ENCODE peak calls at places on chromosomes 16 and 17, in six cellular contexts. F is kidney tubule cell; D is anterior cingulate cortex; J is stimulated activated effector memory CD8-positive, alpha-beta T cell treated with anti-CD3 and anti-CD28 coated beads, Interleukin-12 subunit alpha, Interleukin-12 subunit beta, amount 100 ng/mL, for 72 hours; V is activated CD4-positive, alpha-beta T cell treated with anti-CD3 and anti-CD28 coated beads, Interleukin-2, amount 50 U/mL, for 24 hours; L is heart left ventricle. R is an unnamed sample.

GRCh38 chr17:19448341-19449268 is 37.6 kb downstream of the RNF112 start:
- DNase-seq in F (peak; percentile 58), D (no peak), J (no peak), V (no peak), L (no peak), R (peak; percentile 84)

GRCh38 chr16:11501583-11502138 is 85.1 kb downstream of the LITAF start:
- DNase-seq in F (no peak), D (no peak), J (no peak), V (no peak), L (no peak), R (no peak)

GRCh38 chr17:65163990-65164495 is 26.9 kb downstream of the RGS9 start:
- DNase-seq in F (peak; percentile 62), D (no peak), J (peak; percentile 59), V (peak; percentile 51), L (no peak), R (peak; percentile 61)

GRCh38 chr16:23294260-23294659 is 7.8 kb upstream of the SCNN1B start:
- DNase-seq in F (no peak), D (no peak), J (no peak), V (no peak), L (no peak), R (no peak)

GRCh38 chr16:75491876-75492275 is 3.4 kb downstream of the CHST6 start:
- DNase-seq in F (peak; percentile 52), D (peak; percentile 76), J (no peak), V (no peak), L (no peak), R (no peak)

GRCh38 chr17:74116087-74116717 is 87.3 kb upstream of the RPL38 start:
- DNase-seq in F (peak; percentile 79), D (no peak), J (no peak), V (no peak), L (no peak), R (no peak)

GRCh38 chr16:66600484-66600883 is 4.0 kb upstream of the CMTM3 start:
- DNase-seq in F (no peak), D (no peak), J (no peak), V (no peak), L (no peak), R (no peak)

GRCh38 chr16:65414284-65414984 is 292.6 kb upstream of the CDH11 start:
- DNase-seq in F (peak; percentile 57), D (no peak), J (no peak), V (no peak), L (no peak), R (peak; percentile 35)

GRCh38 chr17:29084476-29085148 is 41.7 kb downstream of the PIPOX start:
- DNase-seq in F (no peak), D (peak; percentile 24), J (no peak), V (no peak), L (no peak), R (no peak)

GRCh38 chr16:24980077-24980793 is 34.9 kb downstream of the ARHGAP17 start:
- DNase-seq in F (peak; percentile 90), D (no peak), J (no peak), V (no peak), L (no peak), R (no peak)

GRCh38 chr16:30603945-30604315 is 6.3 kb downstream of the ZNF689 start:
- DNase-seq in F (no peak), D (no peak), J (no peak), V (no peak), L (peak; percentile 59), R (no peak)

R was measured in hepatic stellate cell.